ENCODE peak calls at places on chromosome 13, in eight cellular contexts. K, N, H, U, L, E, C and P are unnamed samples.
A peak's percentile ranks its signal among the peaks of the same experiment; 100 is the strongest.

GRCh38 chr13:43730642-43731041 is 56.1 kb downstream of the ENOX1 start:
- DNase-seq in K (peak; percentile 2), N (no peak), H (no peak), U (no peak), L (no peak), E (no peak), C (no peak), P (no peak)

GRCh38 chr13:95481051-95481775 is 71.3 kb upstream of the CLDN10 start:
- DNase-seq in K (no peak), N (no peak), H (no peak), U (no peak), L (no peak), E (no peak), C (no peak), P (no peak)

GRCh38 chr13:40910324-40911050 is 108.6 kb downstream of the ELF1 start:
- DNase-seq in K (peak; percentile 22), N (no peak), H (no peak), U (no peak), L (no peak), E (no peak), C (no peak), P (no peak)

GRCh38 chr13:19634129-19634740 is 776 bp downstream of the MPHOSPH8 start:
- DNase-seq in K (peak; percentile 32), N (peak; percentile 17), H (peak; percentile 49), U (no peak), L (peak; percentile 41), E (no peak), C (no peak), P (no peak)

GRCh38 chr13:95552539-95553270 is at the start of gene CLDN10:
- DNase-seq in K (no peak), N (peak; percentile 85), H (peak; percentile 10), U (no peak), L (no peak), E (no peak), C (no peak), P (no peak)

GRCh38 chr13:26011996-26012688 is 39.7 kb downstream of the SHISA2 start:
- DNase-seq in K (no peak), N (peak; percentile 57), H (peak; percentile 17), U (no peak), L (no peak), E (no peak), C (no peak), P (no peak)

GRCh38 chr13:67966065-67966464 is 735.9 kb upstream of the PCDH9 start:
- DNase-seq in K (no peak), N (peak; percentile 42), H (no peak), U (no peak), L (no peak), E (no peak), C (no peak), P (no peak)

GRCh38 chr13:102276479-102276878 is 125.4 kb downstream of the FGF14 start:
- DNase-seq in K (no peak), N (no peak), H (no peak), U (no peak), L (no peak), E (no peak), C (no peak), P (no peak)

GRCh38 chr13:97967226-97967625 is 13.8 kb downstream of the IPO5 start:
- DNase-seq in K (no peak), N (no peak), H (no peak), U (no peak), L (no peak), E (no peak), C (no peak), P (no peak)

GRCh38 chr13:60329221-60329983 is 67.6 kb upstream of the TDRD3 start:
- DNase-seq in K (peak; percentile 7), N (peak; percentile 87), H (peak; percentile 8), U (no peak), L (peak; percentile 37), E (no peak), C (no peak), P (no peak)

GRCh38 chr13:114078501-114079451 is 53.6 kb downstream of the RASA3 start:
- DNase-seq in K (no peak), N (no peak), H (no peak), U (peak; percentile 75), L (peak; percentile 5), E (no peak), C (no peak), P (no peak)

GRCh38 chr13:29861694-29862110 is 11.3 kb upstream of the UBL3 start:
- DNase-seq in K (peak; percentile 60), N (no peak), H (no peak), U (no peak), L (no peak), E (no peak), C (no peak), P (no peak)

GRCh38 chr13:47299316-47299715 is 402.5 kb upstream of the HTR2A start:
- DNase-seq in K (no peak), N (no peak), H (no peak), U (no peak), L (no peak), E (no peak), C (no peak), P (no peak)

GRCh38 chr13:48839171-48839570 is 136.5 kb upstream of the FNDC3A start:
- DNase-seq in K (no peak), N (no peak), H (peak; percentile 54), U (no peak), L (no peak), E (no peak), C (no peak), P (no peak)

GRCh38 chr13:59230484-59231264 is 933.1 kb downstream of the DIAPH3 start:
- DNase-seq in K (no peak), N (no peak), H (no peak), U (no peak), L (no peak), E (no peak), C (no peak), P (no peak)

GRCh38 chr13:49112782-49113525 is 107.2 kb upstream of the MLNR start:
- DNase-seq in K (no peak), N (peak; percentile 75), H (peak; percentile 7), U (no peak), L (no peak), E (no peak), C (no peak), P (no peak)

GRCh38 chr13:63190219-63190618 is 1774.6 kb upstream of the PCDH20 start:
- DNase-seq in K (no peak), N (no peak), H (no peak), U (no peak), L (no peak), E (no peak), C (no peak), P (no peak)

GRCh38 chr13:103876571-103876970 is 810.4 kb upstream of the SLC10A2 start:
- DNase-seq in K (no peak), N (no peak), H (no peak), U (no peak), L (no peak), E (no peak), C (no peak), P (no peak)

GRCh38 chr13:95153647-95154405 is 147.4 kb downstream of the ABCC4 start:
- DNase-seq in K (no peak), N (peak; percentile 41), H (peak; percentile 90), U (no peak), L (no peak), E (no peak), C (no peak), P (no peak)

GRCh38 chr13:46286972-46287371 is 75.2 kb downstream of the LRRC63 start:
- DNase-seq in K (no peak), N (peak; percentile 17), H (no peak), U (no peak), L (no peak), E (no peak), C (no peak), P (no peak)

GRCh38 chr13:40384976-40385857 is 281.2 kb downstream of the FOXO1 start:
- DNase-seq in K (no peak), N (no peak), H (no peak), U (no peak), L (no peak), E (no peak), C (no peak), P (peak; percentile 25)

GRCh38 chr13:42497798-42498197 is 76.2 kb upstream of the TNFSF11 start:
- DNase-seq in K (no peak), N (no peak), H (peak; percentile 88), U (no peak), L (no peak), E (no peak), C (no peak), P (no peak)

GRCh38 chr13:32261567-32261966 is 53.6 kb downstream of the ZAR1L start:
- DNase-seq in K (peak; percentile 70), N (no peak), H (peak; percentile 100), U (peak; percentile 78), L (no peak), E (no peak), C (no peak), P (no peak)

GRCh38 chr13:98581971-98582702 is 5.2 kb upstream of the STK24 start:
- DNase-seq in K (peak; percentile 74), N (no peak), H (peak; percentile 29), U (no peak), L (no peak), E (no peak), C (no peak), P (peak; percentile 98)